ENCODE peak calls at places on chromosomes 16 and 17, in four cellular contexts. M is upper lobe of left lung, U is HCT116, Q is Panc1. R is an unnamed sample. For H3K4me1, the result is how much of the 10 kb centered on the place peaks cover.

GRCh38 chr17:49926886-49927285 is 42.1 kb upstream of the DLX4 start:
- ATAC-seq in U (no peak), M (no peak), Q (no peak), R (peak)

GRCh38 chr17:46984341-46984740 is 5.3 kb upstream of the RPRML start:
- ATAC-seq in Q (no peak), U (no peak), M (no peak), R (no peak)

GRCh38 chr16:75616541-75617010 is 6.5 kb downstream of the ADAT1 start:
- ATAC-seq in M (no peak), Q (no peak), U (no peak), R (no peak)

GRCh38 chr17:44830359-44831269 is 527 bp upstream of the GJC1 start:
- ATAC-seq in Q (peak), U (peak), M (no peak), R (peak)

GRCh38 chr17:1137465-1137894 is 42.3 kb downstream of the ABR start:
- ATAC-seq in U (peak), M (no peak), Q (peak), R (no peak)

GRCh38 chr16:64251742-64252141 is 870.1 kb downstream of the CDH11 start:
- ATAC-seq in Q (no peak), M (no peak), U (no peak), R (no peak)

GRCh38 chr17:34842235-34842634 is 119.0 kb downstream of the CCT6B start:
- ATAC-seq in U (no peak), Q (no peak), M (no peak), R (no peak)

GRCh38 chr17:39903158-39903884 is 15.1 kb downstream of the GSDMB start:
- ATAC-seq in U (no peak), M (no peak), Q (no peak), R (no peak)

GRCh38 chr16:86033016-86033474 is 134.1 kb downstream of the IRF8 start:
- ATAC-seq in U (peak), M (no peak), Q (no peak), R (peak)

GRCh38 chr16:77070683-77071082 is 120.3 kb upstream of the MON1B start:
- ATAC-seq in Q (no peak), U (no peak), M (no peak), R (no peak)

GRCh38 chr17:65783845-65784334 is 222.4 kb upstream of the AXIN2 start:
- ATAC-seq in M (no peak), U (peak), Q (peak), R (peak)

GRCh38 chr16:85436207-85436606 is 176.9 kb upstream of the GSE1 start:
- ATAC-seq in M (no peak), Q (peak), U (no peak), R (peak)

GRCh38 chr17:49819118-49819517 is 28.8 kb downstream of the TAC4 start:
- ATAC-seq in U (no peak), Q (no peak), M (no peak), R (no peak)

GRCh38 chr17:31250229-31250628 is 46.8 kb downstream of the OMG start:
- ATAC-seq in U (no peak), Q (no peak), M (no peak), R (no peak)

GRCh38 chr16:81514041-81514559 is 69.5 kb downstream of the CMIP start:
- ATAC-seq in M (peak), U (no peak), Q (no peak), R (no peak)

GRCh38 chr17:75876938-75877751 is 1.2 kb downstream of the TRIM47 start:
- ATAC-seq in U (peak), M (peak), Q (peak), R (peak)

GRCh38 chr17:81684442-81684911 is 666 bp downstream of the HGS start:
- ATAC-seq in Q (no peak), U (no peak), M (no peak), R (peak)

GRCh38 chr16:89733322-89733721 is 12.0 kb downstream of the ZNF276 start:
- ATAC-seq in U (no peak), Q (no peak), M (no peak), R (no peak)

GRCh38 chr17:55605705-55606104 is 94.5 kb upstream of the SMIM36 start:
- ATAC-seq in M (no peak), U (no peak), Q (no peak), R (no peak)

GRCh38 chr16:20901441-20902112 is 1.0 kb downstream of the LYRM1 start:
- ATAC-seq in M (peak), U (no peak), Q (no peak), R (no peak)

GRCh38 chr17:28272166-28272565 is 46.8 kb upstream of the TMEM97 start:
- ATAC-seq in U (no peak), M (no peak), Q (no peak), R (no peak)

GRCh38 chr17:82545071-82545462 is 25.5 kb downstream of the FOXK2 start:
- ATAC-seq in Q (no peak), U (no peak), M (no peak), R (peak)

GRCh38 chr16:31301708-31302400 is 42.1 kb downstream of the ITGAM start:
- ATAC-seq in Q (peak), M (no peak), U (peak), R (peak)

GRCh38 chr16:2150418-2151187 is 2.2 kb downstream of the RAB26 start:
- ATAC-seq in U (peak), M (no peak), Q (peak), R (no peak)
- H3K4me1 ChIP-seq in U (half or more), M (half or more), Q (half or more), R (half or more)

GRCh38 chr16:73059779-73060178 is 11.9 kb upstream of the ZFHX3 start:
- ATAC-seq in U (no peak), Q (no peak), M (no peak), R (no peak)
- TF ChIP-seq POLR2AphosphoS5 in U (no peak), Q (no peak), M (no peak), R (no peak)

DNA sequence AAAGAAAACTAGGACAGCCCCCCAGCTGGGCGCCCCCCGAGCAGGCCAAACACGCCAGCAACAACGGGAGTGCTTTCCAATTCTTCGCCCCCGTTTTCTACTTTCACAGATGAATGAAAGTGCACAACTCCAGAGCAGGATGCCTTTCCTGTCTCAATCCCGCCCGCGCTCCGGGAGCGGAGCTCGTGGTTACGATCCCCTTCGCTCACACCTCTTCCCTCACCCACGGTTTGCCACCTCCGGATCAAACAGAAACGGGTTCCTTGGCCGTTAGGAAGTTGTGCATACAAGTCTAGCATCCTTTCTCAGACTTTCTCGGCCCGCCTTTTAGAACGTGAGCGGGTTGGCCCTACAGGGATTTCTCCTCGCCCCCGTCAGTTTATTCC is 658 bp downstream of the SKA2 start:
- ATAC-seq in M (no peak), Q (peak), U (peak), R (no peak)
- H3K4me1 ChIP-seq in M (under half), Q (under half), U (under half), R (under half)

GRCh38 chr16:50606431-50607050 is 58.3 kb downstream of the NKD1 start:
- ATAC-seq in U (no peak), M (no peak), Q (no peak), R (no peak)

GRCh38 chr16:50607051-50607431 is 58.8 kb downstream of the NKD1 start:
- ATAC-seq in U (no peak), Q (no peak), M (no peak), R (no peak)

GRCh38 chr16:50607447-50607846 is 59.3 kb downstream of the NKD1 start:
- ATAC-seq in M (no peak), Q (no peak), U (no peak), R (no peak)

GRCh38 chr16:50604610-50605009 is 56.4 kb downstream of the NKD1 start:
- ATAC-seq in M (no peak), Q (no peak), U (no peak), R (no peak)

DNA sequence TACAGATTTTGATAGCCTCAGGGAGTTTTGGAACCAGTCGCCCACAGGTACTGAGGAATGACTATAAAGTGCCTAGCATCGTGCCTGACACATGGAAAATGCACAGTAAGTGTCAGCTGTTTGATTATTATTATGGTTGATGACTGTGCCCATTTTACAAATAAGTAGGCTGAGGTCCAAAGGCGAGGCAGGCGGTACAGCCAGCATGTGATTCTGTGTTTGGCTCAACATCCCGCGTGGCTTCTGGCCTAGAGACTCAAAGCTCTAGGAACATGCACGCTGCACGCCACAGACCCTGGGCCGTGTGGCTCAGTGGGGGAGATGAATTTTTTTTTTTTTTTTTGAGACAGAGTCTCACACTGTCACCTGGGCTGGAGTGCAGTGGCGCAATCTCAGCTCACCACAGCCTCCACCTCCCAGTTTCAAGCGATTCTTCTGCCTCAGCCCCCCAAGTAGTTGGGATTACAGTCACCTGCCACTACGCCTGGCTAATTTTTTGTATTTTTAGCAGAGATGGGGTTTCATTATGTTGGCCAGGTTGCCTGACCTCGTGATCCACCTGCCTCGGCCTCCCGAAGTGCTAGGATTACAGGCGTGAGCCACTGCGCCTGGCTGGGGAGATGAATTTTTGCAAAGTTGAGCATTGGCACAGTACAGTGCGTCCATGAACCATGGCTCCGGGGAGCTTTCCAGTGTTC is 57.7 kb downstream of the NKD1 start:
- ATAC-seq in M (no peak), Q (no peak), U (no peak), R (no peak)
- TF ChIP-seq POLR2AphosphoS5 in M (no peak), Q (no peak), U (no peak), R (no peak)

GRCh38 chr17:74432484-74433391 is 850 bp downstream of the GPRC5C start:
- ATAC-seq in Q (no peak), M (no peak), U (no peak), R (no peak)

GRCh38 chr17:74431568-74432483 is at the start of gene GPRC5C:
- ATAC-seq in M (peak), U (peak), Q (peak), R (peak)

GRCh38 chr17:74429604-74430384 is 2.1 kb upstream of the GPRC5C start:
- ATAC-seq in M (no peak), U (peak), Q (peak), R (peak)

GRCh38 chr17:74430706-74431567 is 951 bp upstream of the GPRC5C start:
- ATAC-seq in M (peak), Q (peak), U (peak), R (peak)

DNA sequence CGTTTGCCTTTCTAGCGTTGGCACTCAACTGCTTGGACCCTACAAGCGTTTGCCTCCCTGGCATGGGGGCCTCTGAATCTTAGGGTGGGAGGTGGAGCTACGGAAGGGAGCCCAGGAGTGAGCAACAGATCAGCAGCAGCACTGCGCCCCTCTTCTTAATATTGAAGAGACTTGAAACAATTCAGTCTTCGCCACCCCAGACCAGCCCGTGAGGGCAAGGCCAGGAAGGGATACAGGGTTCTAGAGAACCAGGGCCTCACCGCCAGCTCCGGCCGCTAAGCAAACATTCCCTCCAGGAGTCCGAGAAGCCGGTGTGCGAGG is 1.5 kb upstream of the GPRC5C start:
- ATAC-seq in U (no peak), M (no peak), Q (no peak), R (no peak)
- H3K4me1 ChIP-seq in U (half or more), M (under half), Q (half or more), R (under half)

GRCh38 chr16:4372578-4373355 is 1.1 kb downstream of the VASN start:
- ATAC-seq in Q (peak), U (no peak), M (no peak), R (no peak)
- TF ChIP-seq POLR2AphosphoS5 in Q (no peak), U (no peak), M (peak), R (no peak)